ENCODE peak calls at places on chromosomes 16 and 17, in six cellular contexts. C is lower leg skin, G is heart right ventricle, A is mucosa of descending colon, K is dorsolateral prefrontal cortex, H is fibroblast of mammary gland. Y is an unnamed sample.

GRCh38 chr17:72743037-72743467 is 349.4 kb downstream of the SLC39A11 start:
- DNase-seq in H (no peak), G (no peak), C (no peak), K (no peak), A (no peak), Y (no peak)

GRCh38 chr16:83813818-83814653 is 6.3 kb downstream of the HSBP1 start:
- DNase-seq in H (peak), C (peak), A (no peak), G (peak), K (no peak), Y (peak)

GRCh38 chr17:61713035-61713434 is 122.0 kb upstream of the NACA2 start:
- DNase-seq in G (no peak), H (no peak), K (no peak), C (no peak), A (no peak), Y (no peak)

GRCh38 chr17:57369509-57369945 is 113.2 kb downstream of the MSI2 start:
- DNase-seq in H (peak), A (no peak), K (no peak), G (no peak), C (no peak), Y (no peak)

GRCh38 chr16:1019934-1020305 is 38.4 kb downstream of the SOX8 start:
- DNase-seq in A (no peak), C (no peak), K (no peak), G (no peak), H (no peak), Y (no peak)

GRCh38 chr17:31518478-31518877 is 127.0 kb downstream of the RAB11FIP4 start:
- DNase-seq in K (no peak), G (no peak), H (no peak), C (no peak), A (no peak), Y (no peak)

GRCh38 chr17:39517224-39517623 is 55.9 kb downstream of the CDK12 start:
- DNase-seq in K (no peak), A (no peak), H (no peak), C (no peak), G (no peak), Y (peak)

GRCh38 chr16:13372421-13372820 is 471.0 kb downstream of the SHISA9 start:
- DNase-seq in H (no peak), G (no peak), A (no peak), C (no peak), K (no peak), Y (no peak)

GRCh38 chr17:41917957-41918391 is 777 bp downstream of the ACLY start:
- DNase-seq in K (peak), C (peak), A (peak), G (peak), H (peak), Y (peak)

GRCh38 chr16:3328643-3329042 is 23.3 kb downstream of the ZNF75A start:
- DNase-seq in A (peak), C (no peak), K (no peak), H (no peak), G (no peak), Y (no peak)

GRCh38 chr16:57862698-57863433 is 60.6 kb upstream of the KIFC3 start:
- DNase-seq in A (peak), H (no peak), G (no peak), C (no peak), K (no peak), Y (no peak)
- H3K4me3 ChIP-seq in A (no peak), H (no peak), G (no peak), C (no peak), K (no peak), Y (no peak)

DNA sequence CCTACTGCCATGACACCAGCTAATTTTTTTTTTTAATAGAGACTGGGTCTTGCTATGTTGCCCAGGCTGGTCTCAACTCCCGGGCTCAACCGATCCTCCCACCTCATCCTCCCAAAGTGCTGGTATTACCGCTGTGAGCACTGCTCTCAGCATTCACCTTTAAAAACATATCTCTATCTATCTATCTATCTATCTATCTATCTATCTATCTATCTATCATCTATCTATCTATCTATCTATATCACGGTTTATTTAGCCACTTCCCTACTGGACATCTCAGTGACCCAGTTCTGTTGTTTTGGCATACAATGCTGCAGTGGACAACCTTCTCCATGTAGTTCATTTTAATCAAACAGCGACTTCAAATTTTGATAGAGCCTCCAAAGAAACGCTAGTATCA is 1.3 kb upstream of the PHAF1 start:
- DNase-seq in H (no peak), A (no peak), G (no peak), K (no peak), C (no peak), Y (no peak)
- H3K4me3 ChIP-seq in H (no peak), A (no peak), G (no peak), K (no peak), C (no peak), Y (no peak)

GRCh38 chr16:30414159-30414558 is 6.8 kb downstream of the ZNF771 start:
- DNase-seq in A (no peak), K (no peak), G (no peak), C (no peak), H (no peak), Y (no peak)

GRCh38 chr16:30416047-30416603 is 8.7 kb downstream of the ZNF771 start:
- DNase-seq in G (no peak), K (no peak), C (no peak), H (no peak), A (no peak), Y (no peak)

GRCh38 chr16:30417447-30418349 is 10.3 kb downstream of the ZNF771 start:
- DNase-seq in C (peak), A (peak), G (peak), H (peak), K (peak), Y (peak)

GRCh38 chr16:30418350-30419181 is 11.2 kb downstream of the ZNF771 start:
- DNase-seq in K (no peak), G (no peak), A (no peak), C (peak), H (no peak), Y (no peak)

GRCh38 chr16:30416624-30417298 is 9.4 kb downstream of the ZNF771 start:
- DNase-seq in A (no peak), G (no peak), K (no peak), H (no peak), C (no peak), Y (no peak)
- H3K4me3 ChIP-seq in A (no peak), G (peak), K (peak), H (peak), C (peak), Y (no peak)

DNA sequence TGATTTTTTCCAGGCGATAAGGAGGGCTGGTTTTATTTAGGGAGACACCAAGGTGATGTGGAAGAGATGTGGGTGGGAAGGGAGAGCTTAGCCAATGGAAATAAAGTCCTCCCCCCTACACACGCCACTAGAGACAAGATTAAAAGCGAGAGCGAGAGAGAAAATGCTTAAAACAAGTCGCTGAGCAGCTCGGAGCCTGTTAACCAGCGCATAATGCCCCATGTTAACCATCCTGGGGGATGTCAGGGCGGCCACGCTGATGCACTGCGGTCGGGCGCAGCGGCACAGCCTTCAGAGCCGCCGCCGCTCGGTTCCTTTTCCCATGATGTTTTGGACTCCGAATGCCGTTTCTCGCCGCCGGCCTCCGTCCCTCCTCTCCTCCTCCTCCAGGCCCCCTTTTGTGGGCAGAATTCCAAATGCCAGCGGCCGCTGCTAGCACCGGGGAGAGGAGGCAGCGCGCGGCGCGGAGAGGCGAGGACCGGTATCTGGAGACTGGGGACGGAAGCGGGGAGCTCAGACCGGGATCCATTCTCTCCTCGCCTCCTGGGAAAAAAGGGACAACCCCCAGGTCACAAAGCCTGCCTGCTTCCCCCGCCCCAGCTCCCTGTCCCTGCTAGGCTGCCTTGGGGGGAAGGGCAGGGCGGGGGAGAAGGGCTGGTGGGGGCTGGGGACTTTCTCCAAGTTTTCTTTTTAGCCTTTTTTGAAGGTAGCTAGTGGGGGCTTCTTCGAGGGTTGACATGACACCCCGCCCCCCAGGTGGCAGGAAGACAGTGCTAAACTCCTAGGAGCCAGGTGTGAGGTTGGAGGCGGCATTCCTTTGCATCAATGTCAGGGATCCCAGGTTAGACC is 98.1 kb upstream of the CCL2 start:
- DNase-seq in G (no peak), K (no peak), C (no peak), A (no peak), H (no peak), Y (no peak)
- H3K4me3 ChIP-seq in G (no peak), K (peak), C (no peak), A (no peak), H (no peak), Y (no peak)

GRCh38 chr16:31351937-31352315 is 3.0 kb upstream of the ITGAX start:
- DNase-seq in G (no peak), C (no peak), A (no peak), K (no peak), H (peak), Y (no peak)
- H3K4me3 ChIP-seq in G (peak), C (no peak), A (no peak), K (no peak), H (no peak), Y (no peak)

DNA sequence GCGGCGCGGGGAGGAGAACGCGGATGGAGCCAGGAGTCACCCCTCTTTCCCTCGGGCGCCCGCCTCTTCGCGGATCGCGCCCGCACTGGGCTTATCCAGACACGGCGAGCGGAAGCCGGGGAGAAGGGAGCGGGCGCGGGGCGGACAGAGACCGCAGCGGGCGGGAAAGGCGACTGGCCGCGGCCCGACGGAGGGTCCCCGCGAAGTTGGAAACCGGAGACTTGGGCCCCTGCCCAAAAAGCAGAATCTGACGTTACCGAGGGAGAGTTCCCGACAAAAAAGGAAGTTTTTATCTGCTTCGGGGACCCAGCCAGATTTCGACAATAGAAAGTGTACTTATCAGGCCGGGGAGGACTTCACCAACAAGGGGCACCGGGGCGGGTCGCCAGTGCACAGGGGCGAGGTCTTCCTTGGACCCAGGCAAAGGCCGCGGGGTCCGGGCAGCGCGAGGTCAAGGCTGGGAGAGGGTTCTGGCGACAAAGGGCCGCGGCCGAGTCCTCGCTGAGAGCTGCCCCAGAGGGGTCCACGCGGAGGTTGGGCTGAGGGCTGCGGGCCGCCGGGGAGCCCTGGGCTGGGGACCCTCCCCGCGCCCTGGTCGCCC is 512 bp downstream of the ST6GALNAC2 start:
- DNase-seq in C (no peak), K (no peak), G (peak), A (peak), H (no peak), Y (no peak)
- H3K4me3 ChIP-seq in C (peak), K (peak), G (peak), A (peak), H (peak), Y (peak)

Y was measured in brain microvascular endothelial cell.